ENCODE peak calls at places on chromosomes 13 and 19, in seven cellular contexts. One of them, this sample, is unnamed.

GRCh38 chr13:96581741-96582140 is 412.5 kb downstream of the OXGR1 start:
- DNase-seq in A673: no peak
- DNase-seq in cardiac fibroblast: no peak
- DNase-seq in fibroblast of pulmonary artery: no peak
- DNase-seq in tibial nerve: no peak
- DNase-seq in neural progenitor cell: no peak
- DNase-seq in BJ: no peak
- DNase-seq in this sample: no peak

GRCh38 chr13:96958286-96958891 is 35.9 kb downstream of the OXGR1 start:
- DNase-seq in A673: peak
- DNase-seq in cardiac fibroblast: peak
- DNase-seq in fibroblast of pulmonary artery: peak
- DNase-seq in tibial nerve: peak
- DNase-seq in neural progenitor cell: peak
- DNase-seq in BJ: no peak
- DNase-seq in this sample: peak

GRCh38 chr13:44961997-44962396 is 27.3 kb downstream of the NUFIP1 start:
- DNase-seq in A673: no peak
- DNase-seq in cardiac fibroblast: no peak
- DNase-seq in fibroblast of pulmonary artery: no peak
- DNase-seq in tibial nerve: no peak
- DNase-seq in neural progenitor cell: no peak
- DNase-seq in BJ: no peak
- DNase-seq in this sample: no peak

GRCh38 chr13:72149701-72150100 is 282.7 kb upstream of the DACH1 start:
- DNase-seq in A673: no peak
- DNase-seq in cardiac fibroblast: no peak
- DNase-seq in fibroblast of pulmonary artery: no peak
- DNase-seq in tibial nerve: no peak
- DNase-seq in neural progenitor cell: no peak
- DNase-seq in BJ: no peak
- DNase-seq in this sample: no peak

GRCh38 chr19:50203281-50204080 is at the start of gene MYH14:
- DNase-seq in A673: peak
- DNase-seq in cardiac fibroblast: peak
- DNase-seq in fibroblast of pulmonary artery: peak
- DNase-seq in tibial nerve: peak
- DNase-seq in neural progenitor cell: peak
- DNase-seq in BJ: no peak
- DNase-seq in this sample: peak

GRCh38 chr19:34094960-34095359 is 77.3 kb upstream of the LSM14A start:
- DNase-seq in A673: no peak
- DNase-seq in cardiac fibroblast: no peak
- DNase-seq in fibroblast of pulmonary artery: no peak
- DNase-seq in tibial nerve: no peak
- DNase-seq in neural progenitor cell: no peak
- DNase-seq in BJ: no peak
- DNase-seq in this sample: no peak

GRCh38 chr13:41716236-41716635 is 244.7 kb downstream of the VWA8 start:
- DNase-seq in A673: no peak
- DNase-seq in cardiac fibroblast: no peak
- DNase-seq in fibroblast of pulmonary artery: no peak
- DNase-seq in tibial nerve: no peak
- DNase-seq in neural progenitor cell: no peak
- DNase-seq in BJ: no peak
- DNase-seq in this sample: no peak

GRCh38 chr13:23292596-23292995 is 111.8 kb downstream of the SGCG start:
- DNase-seq in A673: no peak
- DNase-seq in cardiac fibroblast: peak
- DNase-seq in fibroblast of pulmonary artery: peak
- DNase-seq in tibial nerve: no peak
- DNase-seq in neural progenitor cell: no peak
- DNase-seq in BJ: no peak
- DNase-seq in this sample: no peak

GRCh38 chr13:100454876-100455275 is 133.7 kb downstream of the GGACT start:
- DNase-seq in A673: peak
- DNase-seq in cardiac fibroblast: peak
- DNase-seq in fibroblast of pulmonary artery: peak
- DNase-seq in tibial nerve: no peak
- DNase-seq in neural progenitor cell: no peak
- DNase-seq in BJ: no peak
- DNase-seq in this sample: no peak

GRCh38 chr13:53250272-53250875 is 221.8 kb downstream of the OLFM4 start:
- DNase-seq in A673: peak
- DNase-seq in cardiac fibroblast: peak
- DNase-seq in fibroblast of pulmonary artery: peak
- DNase-seq in tibial nerve: peak
- DNase-seq in neural progenitor cell: peak
- DNase-seq in BJ: peak
- DNase-seq in this sample: peak

GRCh38 chr19:8017808-8018207 is 12.4 kb upstream of the ELAVL1 start:
- DNase-seq in A673: peak
- DNase-seq in cardiac fibroblast: no peak
- DNase-seq in fibroblast of pulmonary artery: no peak
- DNase-seq in tibial nerve: no peak
- DNase-seq in neural progenitor cell: peak
- DNase-seq in BJ: no peak
- DNase-seq in this sample: no peak

GRCh38 chr13:49443327-49443688 is 556 bp downstream of the CAB39L start:
- DNase-seq in A673: no peak
- DNase-seq in cardiac fibroblast: peak
- DNase-seq in fibroblast of pulmonary artery: peak
- DNase-seq in tibial nerve: no peak
- DNase-seq in neural progenitor cell: peak
- DNase-seq in BJ: no peak
- DNase-seq in this sample: no peak

GRCh38 chr19:30253581-30253996 is 118.6 kb upstream of the ZNF536 start:
- DNase-seq in A673: peak
- DNase-seq in cardiac fibroblast: no peak
- DNase-seq in fibroblast of pulmonary artery: no peak
- DNase-seq in tibial nerve: no peak
- DNase-seq in neural progenitor cell: peak
- DNase-seq in BJ: peak
- DNase-seq in this sample: no peak

GRCh38 chr13:47672245-47672975 is 328.7 kb downstream of the SUCLA2 start:
- DNase-seq in A673: no peak
- DNase-seq in cardiac fibroblast: peak
- DNase-seq in fibroblast of pulmonary artery: peak
- DNase-seq in tibial nerve: no peak
- DNase-seq in neural progenitor cell: no peak
- DNase-seq in BJ: no peak
- DNase-seq in this sample: no peak

GRCh38 chr19:41839211-41839610 is 5.3 kb downstream of the LYPD4 start:
- DNase-seq in A673: no peak
- DNase-seq in cardiac fibroblast: no peak
- DNase-seq in fibroblast of pulmonary artery: no peak
- DNase-seq in tibial nerve: no peak
- DNase-seq in neural progenitor cell: no peak
- DNase-seq in BJ: no peak
- DNase-seq in this sample: no peak

GRCh38 chr19:41928221-41928683 is at the start of gene ERFL:
- DNase-seq in A673: no peak
- DNase-seq in cardiac fibroblast: no peak
- DNase-seq in fibroblast of pulmonary artery: no peak
- DNase-seq in tibial nerve: no peak
- DNase-seq in neural progenitor cell: peak
- DNase-seq in BJ: no peak
- DNase-seq in this sample: peak

GRCh38 chr19:5480427-5480836 is 25.2 kb downstream of the ZNRF4 start:
- DNase-seq in A673: peak
- DNase-seq in cardiac fibroblast: peak
- DNase-seq in fibroblast of pulmonary artery: peak
- DNase-seq in tibial nerve: no peak
- DNase-seq in neural progenitor cell: peak
- DNase-seq in BJ: no peak
- DNase-seq in this sample: peak

GRCh38 chr13:24208314-24208713 is 47.8 kb downstream of the SPATA13 start:
- DNase-seq in A673: peak
- DNase-seq in cardiac fibroblast: peak
- DNase-seq in fibroblast of pulmonary artery: peak
- DNase-seq in tibial nerve: peak
- DNase-seq in neural progenitor cell: no peak
- DNase-seq in BJ: no peak
- DNase-seq in this sample: no peak

GRCh38 chr13:88925954-88926353 is 1254.8 kb downstream of the SLITRK5 start:
- DNase-seq in A673: no peak
- DNase-seq in cardiac fibroblast: no peak
- DNase-seq in fibroblast of pulmonary artery: no peak
- DNase-seq in tibial nerve: no peak
- DNase-seq in neural progenitor cell: no peak
- DNase-seq in BJ: no peak
- DNase-seq in this sample: no peak

GRCh38 chr19:50486823-50487515 is 10.3 kb upstream of the GARIN5A start:
- DNase-seq in A673: peak
- DNase-seq in cardiac fibroblast: peak
- DNase-seq in fibroblast of pulmonary artery: peak
- DNase-seq in tibial nerve: no peak
- DNase-seq in neural progenitor cell: peak
- DNase-seq in BJ: no peak
- DNase-seq in this sample: no peak

GRCh38 chr13:26847281-26847680 is 86.7 kb upstream of the GPR12 start:
- DNase-seq in A673: no peak
- DNase-seq in cardiac fibroblast: no peak
- DNase-seq in fibroblast of pulmonary artery: no peak
- DNase-seq in tibial nerve: no peak
- DNase-seq in neural progenitor cell: peak
- DNase-seq in BJ: no peak
- DNase-seq in this sample: no peak

GRCh38 chr19:8305798-8306197 is 2.4 kb downstream of the CD320 start:
- DNase-seq in A673: no peak
- DNase-seq in cardiac fibroblast: no peak
- DNase-seq in fibroblast of pulmonary artery: no peak
- DNase-seq in tibial nerve: peak
- DNase-seq in neural progenitor cell: no peak
- DNase-seq in BJ: no peak
- DNase-seq in this sample: no peak

GRCh38 chr13:113078895-113079720 is 26.5 kb upstream of the F7 start:
- DNase-seq in A673: no peak
- DNase-seq in cardiac fibroblast: no peak
- DNase-seq in fibroblast of pulmonary artery: no peak
- DNase-seq in tibial nerve: no peak
- DNase-seq in neural progenitor cell: no peak
- DNase-seq in BJ: no peak
- DNase-seq in this sample: no peak

GRCh38 chr19:16623576-16623975 is 4.4 kb downstream of the MED26 start:
- DNase-seq in A673: no peak
- DNase-seq in cardiac fibroblast: no peak
- DNase-seq in fibroblast of pulmonary artery: no peak
- DNase-seq in tibial nerve: no peak
- DNase-seq in neural progenitor cell: no peak
- DNase-seq in BJ: no peak
- DNase-seq in this sample: no peak
- TF ChIP-seq CTCF in A673: no peak
- TF ChIP-seq CTCF in cardiac fibroblast: no peak
- TF ChIP-seq CTCF in fibroblast of pulmonary artery: no peak
- TF ChIP-seq CTCF in tibial nerve: no peak
- TF ChIP-seq CTCF in neural progenitor cell: no peak
- TF ChIP-seq CTCF in BJ: no peak
- TF ChIP-seq CTCF in this sample: no peak

DNA sequence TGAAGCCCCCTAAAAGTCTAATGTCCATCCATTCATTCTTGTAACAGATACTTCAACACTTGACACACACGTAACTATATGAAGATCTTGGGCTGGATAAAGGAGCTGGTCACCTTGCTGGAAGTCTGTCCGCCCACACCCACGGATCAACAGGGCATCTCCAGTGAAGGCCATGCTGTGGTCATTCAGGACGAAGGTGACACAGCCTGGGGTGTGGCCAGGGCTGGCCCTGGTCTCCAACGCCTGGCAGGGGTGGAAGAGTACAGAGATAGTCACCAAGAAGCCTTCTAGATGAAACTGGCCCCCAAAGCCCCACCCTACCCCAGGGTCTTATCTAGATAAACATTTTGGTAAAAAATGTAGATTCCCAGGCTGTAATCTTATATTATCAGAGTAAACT is 6.8 kb upstream of the PHLDB3 start:
- DNase-seq in A673: no peak
- DNase-seq in cardiac fibroblast: no peak
- DNase-seq in fibroblast of pulmonary artery: no peak
- DNase-seq in tibial nerve: no peak
- DNase-seq in neural progenitor cell: no peak
- DNase-seq in BJ: no peak
- DNase-seq in this sample: no peak
- TF ChIP-seq CTCF in A673: no peak
- TF ChIP-seq CTCF in cardiac fibroblast: no peak
- TF ChIP-seq CTCF in fibroblast of pulmonary artery: no peak
- TF ChIP-seq CTCF in tibial nerve: no peak
- TF ChIP-seq CTCF in neural progenitor cell: no peak
- TF ChIP-seq CTCF in BJ: no peak
- TF ChIP-seq CTCF in this sample: no peak

DNA sequence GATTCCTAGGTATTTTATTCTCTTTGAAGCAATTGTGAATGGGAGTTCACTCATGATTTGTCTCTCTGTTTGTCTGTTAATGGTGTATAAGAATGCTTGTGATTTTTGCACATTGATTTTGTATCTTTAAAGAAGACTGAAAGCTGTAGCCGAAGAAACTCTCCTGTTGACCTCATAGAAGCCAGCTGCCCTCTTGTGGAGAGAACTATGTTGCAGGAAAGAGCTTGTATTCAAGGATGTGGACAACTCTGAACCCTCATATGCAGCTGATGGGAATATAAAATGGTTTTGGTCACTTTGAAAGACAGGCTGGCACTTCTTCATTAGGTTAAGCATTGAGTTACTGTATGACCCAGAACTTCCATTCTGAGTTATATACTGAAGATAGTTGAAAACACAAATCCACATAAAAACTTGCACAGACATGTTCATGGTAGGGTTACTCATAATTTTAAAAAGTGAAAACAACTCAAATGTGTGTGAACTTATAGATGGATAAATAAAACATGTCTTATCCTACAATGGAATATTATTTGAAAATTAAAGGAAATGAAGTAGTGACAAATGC is 65.8 kb upstream of the SLITRK6 start:
- DNase-seq in A673: peak
- DNase-seq in cardiac fibroblast: peak
- DNase-seq in fibroblast of pulmonary artery: peak
- DNase-seq in tibial nerve: no peak
- DNase-seq in neural progenitor cell: peak
- DNase-seq in BJ: no peak
- DNase-seq in this sample: no peak
- TF ChIP-seq CTCF in A673: peak
- TF ChIP-seq CTCF in cardiac fibroblast: peak
- TF ChIP-seq CTCF in fibroblast of pulmonary artery: peak
- TF ChIP-seq CTCF in tibial nerve: no peak
- TF ChIP-seq CTCF in neural progenitor cell: peak
- TF ChIP-seq CTCF in BJ: peak
- TF ChIP-seq CTCF in this sample: peak

DNA sequence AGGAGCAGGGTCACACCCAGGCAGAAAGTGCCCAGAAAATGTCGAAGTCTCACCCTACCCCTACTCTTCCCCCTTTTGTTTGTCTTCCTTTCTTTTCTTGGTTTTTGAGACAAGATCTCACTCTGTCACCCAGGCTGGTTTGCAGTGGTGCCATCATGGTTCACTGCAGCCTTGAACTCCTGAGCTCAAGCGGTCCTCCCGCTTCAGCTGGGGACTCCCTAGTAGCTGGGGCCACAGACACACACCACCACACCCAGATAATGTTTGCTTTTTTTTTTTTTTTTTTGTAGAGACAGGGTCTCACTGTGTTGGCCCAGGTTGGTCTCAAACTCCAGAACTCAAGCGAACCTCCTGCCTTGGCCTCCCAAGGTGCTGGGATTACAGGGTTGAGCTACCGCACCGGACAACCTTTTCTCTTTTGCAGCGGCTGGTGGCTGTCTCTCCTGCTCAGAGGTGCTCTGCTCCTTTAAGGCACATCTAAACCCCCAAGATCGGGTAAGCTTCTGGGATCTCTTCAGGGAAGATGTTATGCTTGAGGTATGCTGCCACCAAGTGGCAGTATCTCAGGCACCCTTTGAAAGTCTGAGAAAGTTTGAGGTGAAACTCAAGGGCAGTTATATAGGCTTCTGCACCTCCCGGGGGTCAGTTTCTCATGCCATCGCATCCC is 22.4 kb upstream of the EBI3 start:
- DNase-seq in A673: peak
- DNase-seq in cardiac fibroblast: peak
- DNase-seq in fibroblast of pulmonary artery: peak
- DNase-seq in tibial nerve: no peak
- DNase-seq in neural progenitor cell: no peak
- DNase-seq in BJ: no peak
- DNase-seq in this sample: no peak
- TF ChIP-seq CTCF in A673: peak
- TF ChIP-seq CTCF in cardiac fibroblast: peak
- TF ChIP-seq CTCF in fibroblast of pulmonary artery: peak
- TF ChIP-seq CTCF in tibial nerve: no peak
- TF ChIP-seq CTCF in neural progenitor cell: peak
- TF ChIP-seq CTCF in BJ: peak
- TF ChIP-seq CTCF in this sample: no peak